ENCODE peak calls at places on chromosomes 2 and 18, in nine cellular contexts. One of them, this sample, is unnamed.

GRCh38 chr2:84492571-84492970 is 23.7 kb upstream of the DNAH6 start:
- DNase-seq in A549: no peak
- DNase-seq in NB4: no peak
- DNase-seq in right lobe of liver: no peak
- DNase-seq in adrenal gland: no peak
- DNase-seq in body of pancreas: no peak
- DNase-seq in HCT116: no peak
- DNase-seq in sigmoid colon: no peak
- DNase-seq in transverse colon: no peak
- DNase-seq in this sample: no peak

GRCh38 chr2:16393483-16394071 is 272.1 kb downstream of the CYRIA start:
- DNase-seq in A549: no peak
- DNase-seq in NB4: no peak
- DNase-seq in right lobe of liver: no peak
- DNase-seq in adrenal gland: no peak
- DNase-seq in body of pancreas: no peak
- DNase-seq in HCT116: no peak
- DNase-seq in sigmoid colon: no peak
- DNase-seq in transverse colon: no peak
- DNase-seq in this sample: no peak

GRCh38 chr18:73842795-73843394 is 304.7 kb downstream of the FBXO15 start:
- DNase-seq in A549: peak
- DNase-seq in NB4: peak
- DNase-seq in right lobe of liver: peak
- DNase-seq in adrenal gland: peak
- DNase-seq in body of pancreas: peak
- DNase-seq in HCT116: peak
- DNase-seq in sigmoid colon: no peak
- DNase-seq in transverse colon: peak
- DNase-seq in this sample: no peak

GRCh38 chr18:2897015-2897414 is 50.2 kb downstream of the EMILIN2 start:
- DNase-seq in A549: no peak
- DNase-seq in NB4: no peak
- DNase-seq in right lobe of liver: no peak
- DNase-seq in adrenal gland: no peak
- DNase-seq in body of pancreas: no peak
- DNase-seq in HCT116: no peak
- DNase-seq in sigmoid colon: no peak
- DNase-seq in transverse colon: no peak
- DNase-seq in this sample: no peak

GRCh38 chr18:58362027-58362575 is 266.8 kb downstream of the ALPK2 start:
- DNase-seq in A549: peak
- DNase-seq in NB4: no peak
- DNase-seq in right lobe of liver: no peak
- DNase-seq in adrenal gland: no peak
- DNase-seq in body of pancreas: peak
- DNase-seq in HCT116: no peak
- DNase-seq in sigmoid colon: peak
- DNase-seq in transverse colon: no peak
- DNase-seq in this sample: no peak

GRCh38 chr2:157874997-157875719 is 972 bp downstream of the ACVR1 start:
- DNase-seq in A549: no peak
- DNase-seq in NB4: peak
- DNase-seq in right lobe of liver: peak
- DNase-seq in adrenal gland: peak
- DNase-seq in body of pancreas: peak
- DNase-seq in HCT116: no peak
- DNase-seq in sigmoid colon: peak
- DNase-seq in transverse colon: peak
- DNase-seq in this sample: peak

GRCh38 chr2:101872480-101872879 is 119.3 kb upstream of the IL1R2 start:
- DNase-seq in A549: no peak
- DNase-seq in NB4: no peak
- DNase-seq in right lobe of liver: no peak
- DNase-seq in adrenal gland: no peak
- DNase-seq in body of pancreas: no peak
- DNase-seq in HCT116: no peak
- DNase-seq in sigmoid colon: no peak
- DNase-seq in transverse colon: no peak
- DNase-seq in this sample: no peak

GRCh38 chr2:165801176-165801575 is 7.1 kb upstream of the GALNT3 start:
- DNase-seq in A549: no peak
- DNase-seq in NB4: no peak
- DNase-seq in right lobe of liver: no peak
- DNase-seq in adrenal gland: no peak
- DNase-seq in body of pancreas: no peak
- DNase-seq in HCT116: no peak
- DNase-seq in sigmoid colon: no peak
- DNase-seq in transverse colon: no peak
- DNase-seq in this sample: no peak

GRCh38 chr18:58998421-58999203 is 133.9 kb downstream of the ZNF532 start:
- DNase-seq in A549: no peak
- DNase-seq in NB4: peak
- DNase-seq in right lobe of liver: no peak
- DNase-seq in adrenal gland: peak
- DNase-seq in body of pancreas: peak
- DNase-seq in HCT116: no peak
- DNase-seq in sigmoid colon: no peak
- DNase-seq in transverse colon: peak
- DNase-seq in this sample: peak

GRCh38 chr18:35605686-35606417 is 24.3 kb downstream of the GALNT1 start:
- DNase-seq in A549: no peak
- DNase-seq in NB4: peak
- DNase-seq in right lobe of liver: no peak
- DNase-seq in adrenal gland: no peak
- DNase-seq in body of pancreas: no peak
- DNase-seq in HCT116: no peak
- DNase-seq in sigmoid colon: no peak
- DNase-seq in transverse colon: no peak
- DNase-seq in this sample: no peak

GRCh38 chr2:112685167-112685884 is 35.5 kb upstream of the NT5DC4 start:
- DNase-seq in A549: peak
- DNase-seq in NB4: peak
- DNase-seq in right lobe of liver: no peak
- DNase-seq in adrenal gland: no peak
- DNase-seq in body of pancreas: no peak
- DNase-seq in HCT116: no peak
- DNase-seq in sigmoid colon: no peak
- DNase-seq in transverse colon: no peak
- DNase-seq in this sample: no peak

GRCh38 chr2:20390524-20391123 is 40.0 kb upstream of the PUM2 start:
- DNase-seq in A549: no peak
- DNase-seq in NB4: no peak
- DNase-seq in right lobe of liver: no peak
- DNase-seq in adrenal gland: no peak
- DNase-seq in body of pancreas: no peak
- DNase-seq in HCT116: no peak
- DNase-seq in sigmoid colon: no peak
- DNase-seq in transverse colon: no peak
- DNase-seq in this sample: no peak

DNA sequence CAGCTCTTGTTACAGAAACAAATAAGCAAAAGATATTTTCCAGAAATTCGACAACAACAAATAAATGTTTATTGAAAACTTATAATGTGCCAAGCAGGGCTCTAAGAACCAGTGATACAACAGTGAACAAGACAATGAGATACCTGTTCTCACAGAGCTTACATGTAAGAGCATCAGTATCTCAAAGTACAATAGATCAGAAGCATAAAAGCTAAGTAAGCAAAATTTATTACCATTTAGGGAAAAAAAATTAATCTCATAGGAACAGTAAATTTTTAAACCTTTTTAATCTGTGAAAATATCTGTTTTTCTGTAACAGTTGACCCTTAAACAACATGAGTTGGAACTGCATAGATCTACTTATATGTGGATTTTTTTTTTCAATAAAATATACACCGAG is 20.9 kb downstream of the ROCK1 start:
- DNase-seq in A549: no peak
- DNase-seq in NB4: no peak
- DNase-seq in right lobe of liver: no peak
- DNase-seq in adrenal gland: no peak
- DNase-seq in body of pancreas: no peak
- DNase-seq in HCT116: no peak
- DNase-seq in sigmoid colon: no peak
- DNase-seq in transverse colon: no peak
- DNase-seq in this sample: no peak
- TF ChIP-seq POLR2A in A549: no peak
- TF ChIP-seq POLR2A in NB4: no peak
- TF ChIP-seq POLR2A in right lobe of liver: no peak
- TF ChIP-seq POLR2A in adrenal gland: no peak
- TF ChIP-seq POLR2A in body of pancreas: no peak
- TF ChIP-seq POLR2A in HCT116: no peak
- TF ChIP-seq POLR2A in sigmoid colon: no peak
- TF ChIP-seq POLR2A in transverse colon: no peak
- TF ChIP-seq POLR2A in this sample: no peak

DNA sequence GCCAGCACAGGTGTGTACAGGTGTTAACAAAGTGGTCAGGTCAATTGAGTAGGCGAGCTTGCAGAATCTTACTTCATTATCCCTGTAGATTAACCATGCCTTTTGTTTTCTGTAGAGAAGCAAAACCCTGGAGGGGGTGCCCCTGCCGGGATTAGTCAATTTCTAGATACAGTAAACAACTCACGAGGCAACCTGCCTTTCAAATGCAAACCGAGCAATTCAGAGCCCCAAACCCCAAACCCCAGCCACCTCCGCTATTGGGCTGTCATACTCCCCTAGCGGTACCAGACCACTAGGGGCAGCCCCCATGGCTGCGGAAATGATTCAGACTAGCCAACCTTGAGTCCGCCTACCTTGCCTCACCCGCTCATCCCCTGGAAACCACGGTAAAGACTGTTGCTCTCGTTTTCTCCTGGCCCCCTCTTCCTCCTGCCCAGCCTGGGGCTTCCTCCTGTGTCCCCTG is 61.4 kb upstream of the KIF5C start:
- DNase-seq in A549: no peak
- DNase-seq in NB4: no peak
- DNase-seq in right lobe of liver: no peak
- DNase-seq in adrenal gland: peak
- DNase-seq in body of pancreas: no peak
- DNase-seq in HCT116: no peak
- DNase-seq in sigmoid colon: no peak
- DNase-seq in transverse colon: peak
- DNase-seq in this sample: no peak
- TF ChIP-seq CTCF in A549: no peak
- TF ChIP-seq CTCF in NB4: no peak
- TF ChIP-seq CTCF in right lobe of liver: no peak
- TF ChIP-seq CTCF in adrenal gland: no peak
- TF ChIP-seq CTCF in body of pancreas: no peak
- TF ChIP-seq CTCF in HCT116: no peak
- TF ChIP-seq CTCF in sigmoid colon: no peak
- TF ChIP-seq CTCF in transverse colon: no peak
- TF ChIP-seq CTCF in this sample: no peak

DNA sequence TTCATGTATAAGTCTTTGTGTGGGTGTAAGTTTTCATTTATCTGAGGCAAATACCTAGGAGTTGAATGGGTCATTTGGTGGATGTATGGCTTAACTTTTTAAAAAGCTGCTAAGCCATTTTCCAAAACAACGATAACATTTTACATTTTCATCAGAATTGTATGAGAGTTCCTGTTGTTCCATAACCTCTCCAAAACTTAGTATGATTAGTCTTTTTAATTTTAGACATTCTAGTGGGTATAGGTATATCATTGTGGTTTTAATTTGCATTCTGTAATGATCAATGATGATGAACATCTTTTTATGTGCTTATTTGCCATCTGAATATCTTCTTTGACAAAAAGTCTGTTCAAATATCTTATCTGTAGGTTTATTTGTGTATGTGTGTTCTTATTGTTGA is 74.4 kb upstream of the UGP2 start:
- DNase-seq in A549: no peak
- DNase-seq in NB4: no peak
- DNase-seq in right lobe of liver: no peak
- DNase-seq in adrenal gland: no peak
- DNase-seq in body of pancreas: no peak
- DNase-seq in HCT116: no peak
- DNase-seq in sigmoid colon: no peak
- DNase-seq in transverse colon: no peak
- DNase-seq in this sample: no peak
- TF ChIP-seq POLR2A in A549: no peak
- TF ChIP-seq POLR2A in NB4: no peak
- TF ChIP-seq POLR2A in right lobe of liver: no peak
- TF ChIP-seq POLR2A in adrenal gland: no peak
- TF ChIP-seq POLR2A in body of pancreas: no peak
- TF ChIP-seq POLR2A in HCT116: no peak
- TF ChIP-seq POLR2A in sigmoid colon: no peak
- TF ChIP-seq POLR2A in transverse colon: no peak
- TF ChIP-seq POLR2A in this sample: no peak

GRCh38 chr2:5360081-5360480 is 332.1 kb upstream of the SOX11 start:
- DNase-seq in A549: no peak
- DNase-seq in NB4: no peak
- DNase-seq in right lobe of liver: no peak
- DNase-seq in adrenal gland: no peak
- DNase-seq in body of pancreas: no peak
- DNase-seq in HCT116: no peak
- DNase-seq in sigmoid colon: no peak
- DNase-seq in transverse colon: no peak
- DNase-seq in this sample: no peak

GRCh38 chr2:5368263-5368662 is 323.9 kb upstream of the SOX11 start:
- DNase-seq in A549: no peak
- DNase-seq in NB4: no peak
- DNase-seq in right lobe of liver: no peak
- DNase-seq in adrenal gland: no peak
- DNase-seq in body of pancreas: no peak
- DNase-seq in HCT116: no peak
- DNase-seq in sigmoid colon: no peak
- DNase-seq in transverse colon: no peak
- DNase-seq in this sample: no peak

GRCh38 chr2:5364361-5364760 is 327.8 kb upstream of the SOX11 start:
- DNase-seq in A549: no peak
- DNase-seq in NB4: no peak
- DNase-seq in right lobe of liver: no peak
- DNase-seq in adrenal gland: no peak
- DNase-seq in body of pancreas: no peak
- DNase-seq in HCT116: no peak
- DNase-seq in sigmoid colon: no peak
- DNase-seq in transverse colon: no peak
- DNase-seq in this sample: no peak

GRCh38 chr2:5367321-5367720 is 324.9 kb upstream of the SOX11 start:
- DNase-seq in A549: no peak
- DNase-seq in NB4: no peak
- DNase-seq in right lobe of liver: no peak
- DNase-seq in adrenal gland: no peak
- DNase-seq in body of pancreas: no peak
- DNase-seq in HCT116: no peak
- DNase-seq in sigmoid colon: no peak
- DNase-seq in transverse colon: no peak
- DNase-seq in this sample: no peak

DNA sequence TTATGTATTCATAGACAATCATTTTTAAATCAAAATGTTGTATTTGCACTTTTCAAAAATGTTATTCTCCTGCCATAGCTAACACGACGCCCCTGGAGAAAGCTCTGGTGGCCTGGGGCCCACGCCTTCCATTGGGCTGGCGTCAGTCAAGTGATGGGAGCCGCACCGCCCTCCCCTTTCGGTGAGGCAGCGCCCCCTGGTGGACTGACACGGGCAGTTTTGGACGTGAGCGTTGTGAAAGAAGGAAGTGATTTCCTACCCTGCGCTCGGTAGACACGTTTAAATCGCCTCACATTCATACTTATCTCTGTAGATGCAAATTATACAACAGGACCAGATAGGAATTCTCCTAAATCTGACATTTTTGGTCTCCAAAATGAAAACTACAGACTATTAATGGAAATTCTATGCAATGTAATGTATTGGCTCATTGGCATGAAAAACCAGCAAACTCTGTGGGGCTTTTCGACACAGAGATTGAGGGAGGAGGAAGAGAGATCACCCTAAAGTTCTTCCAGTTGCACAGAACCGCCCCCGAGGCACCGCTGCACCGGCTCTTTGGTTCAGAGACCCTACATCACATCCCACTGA is 326.2 kb upstream of the SOX11 start:
- DNase-seq in A549: peak
- DNase-seq in NB4: peak
- DNase-seq in right lobe of liver: peak
- DNase-seq in adrenal gland: peak
- DNase-seq in body of pancreas: peak
- DNase-seq in HCT116: no peak
- DNase-seq in sigmoid colon: peak
- DNase-seq in transverse colon: peak
- DNase-seq in this sample: peak
- TF ChIP-seq CTCF in A549: no peak
- TF ChIP-seq CTCF in NB4: peak
- TF ChIP-seq CTCF in right lobe of liver: peak
- TF ChIP-seq CTCF in adrenal gland: peak
- TF ChIP-seq CTCF in body of pancreas: peak
- TF ChIP-seq CTCF in HCT116: peak
- TF ChIP-seq CTCF in sigmoid colon: peak
- TF ChIP-seq CTCF in transverse colon: peak
- TF ChIP-seq CTCF in this sample: no peak